ENCODE peak calls at places on chromosomes 3 and 15, in ten cellular contexts. One of them, this sample, is unnamed.

GRCh38 chr3:140529096-140529495 is 148.8 kb upstream of the TRIM42 start:
- DNase-seq in WTC11: no peak
- DNase-seq in esophagus squamous epithelium: no peak
- DNase-seq in testis: no peak
- DNase-seq in heart left ventricle: no peak
- DNase-seq in MM.1S: no peak
- DNase-seq in left ventricle myocardium inferior: no peak
- DNase-seq in IMR-90: peak; percentile 3
- DNase-seq in osteocyte: peak; percentile 91
- DNase-seq in mesothelial cell of epicardium: no peak
- DNase-seq in this sample: no peak

GRCh38 chr3:58173029-58173669 is 37.6 kb downstream of the DNASE1L3 start:
- DNase-seq in heart left ventricle: no peak
- DNase-seq in mesothelial cell of epicardium: no peak
- DNase-seq in left ventricle myocardium inferior: no peak
- DNase-seq in WTC11: no peak
- DNase-seq in IMR-90: no peak
- DNase-seq in esophagus squamous epithelium: no peak
- DNase-seq in MM.1S: no peak
- DNase-seq in testis: no peak
- DNase-seq in osteocyte: no peak
- DNase-seq in this sample: no peak

GRCh38 chr15:63088532-63089245 is 33.0 kb upstream of the LACTB start:
- DNase-seq in MM.1S: no peak
- DNase-seq in left ventricle myocardium inferior: no peak
- DNase-seq in mesothelial cell of epicardium: no peak
- DNase-seq in esophagus squamous epithelium: no peak
- DNase-seq in IMR-90: no peak
- DNase-seq in heart left ventricle: no peak
- DNase-seq in testis: no peak
- DNase-seq in osteocyte: no peak
- DNase-seq in WTC11: no peak
- DNase-seq in this sample: no peak

GRCh38 chr15:37873336-37873735 is 61.1 kb upstream of the TMCO5A start:
- DNase-seq in mesothelial cell of epicardium: no peak
- DNase-seq in testis: no peak
- DNase-seq in IMR-90: peak; percentile 41
- DNase-seq in osteocyte: no peak
- DNase-seq in WTC11: no peak
- DNase-seq in heart left ventricle: no peak
- DNase-seq in MM.1S: no peak
- DNase-seq in left ventricle myocardium inferior: no peak
- DNase-seq in esophagus squamous epithelium: no peak
- DNase-seq in this sample: no peak

GRCh38 chr3:8529197-8529637 is 27.6 kb downstream of the LMCD1 start:
- DNase-seq in testis: no peak
- DNase-seq in WTC11: no peak
- DNase-seq in mesothelial cell of epicardium: no peak
- DNase-seq in IMR-90: peak; percentile 73
- DNase-seq in esophagus squamous epithelium: no peak
- DNase-seq in MM.1S: no peak
- DNase-seq in left ventricle myocardium inferior: no peak
- DNase-seq in heart left ventricle: peak; percentile 35
- DNase-seq in osteocyte: no peak
- DNase-seq in this sample: no peak

GRCh38 chr3:45659661-45660566 is 29.3 kb upstream of the SACM1L start:
- DNase-seq in mesothelial cell of epicardium: peak; percentile 60
- DNase-seq in IMR-90: peak; percentile 97
- DNase-seq in osteocyte: peak; percentile 91
- DNase-seq in left ventricle myocardium inferior: peak; percentile 74
- DNase-seq in esophagus squamous epithelium: no peak
- DNase-seq in testis: peak; percentile 76
- DNase-seq in WTC11: peak; percentile 85
- DNase-seq in MM.1S: peak; percentile 36
- DNase-seq in heart left ventricle: peak; percentile 52
- DNase-seq in this sample: peak; percentile 79

GRCh38 chr3:79187441-79187840 is 580.4 kb downstream of the ROBO1 start:
- DNase-seq in IMR-90: no peak
- DNase-seq in esophagus squamous epithelium: no peak
- DNase-seq in mesothelial cell of epicardium: no peak
- DNase-seq in testis: no peak
- DNase-seq in WTC11: no peak
- DNase-seq in left ventricle myocardium inferior: no peak
- DNase-seq in heart left ventricle: no peak
- DNase-seq in osteocyte: no peak
- DNase-seq in MM.1S: no peak
- DNase-seq in this sample: no peak

GRCh38 chr15:100918690-100919480 is at the start of gene LRRK1:
- DNase-seq in heart left ventricle: peak; percentile 39
- DNase-seq in esophagus squamous epithelium: no peak
- DNase-seq in MM.1S: peak; percentile 48
- DNase-seq in testis: no peak
- DNase-seq in IMR-90: peak; percentile 40
- DNase-seq in mesothelial cell of epicardium: no peak
- DNase-seq in WTC11: peak; percentile 50
- DNase-seq in osteocyte: no peak
- DNase-seq in left ventricle myocardium inferior: peak; percentile 52
- DNase-seq in this sample: no peak

GRCh38 chr3:15812183-15812582 is 14.4 kb upstream of the ANKRD28 start:
- DNase-seq in heart left ventricle: no peak
- DNase-seq in left ventricle myocardium inferior: no peak
- DNase-seq in testis: no peak
- DNase-seq in osteocyte: no peak
- DNase-seq in MM.1S: peak; percentile 48
- DNase-seq in mesothelial cell of epicardium: no peak
- DNase-seq in esophagus squamous epithelium: no peak
- DNase-seq in WTC11: no peak
- DNase-seq in IMR-90: peak; percentile 36
- DNase-seq in this sample: no peak

GRCh38 chr3:173064631-173065030 is 76.4 kb downstream of the SPATA16 start:
- DNase-seq in mesothelial cell of epicardium: no peak
- DNase-seq in IMR-90: no peak
- DNase-seq in esophagus squamous epithelium: no peak
- DNase-seq in WTC11: no peak
- DNase-seq in heart left ventricle: no peak
- DNase-seq in MM.1S: no peak
- DNase-seq in left ventricle myocardium inferior: no peak
- DNase-seq in osteocyte: no peak
- DNase-seq in testis: no peak
- DNase-seq in this sample: no peak

GRCh38 chr15:89359471-89360293 is 25.1 kb upstream of the POLG start:
- DNase-seq in MM.1S: no peak
- DNase-seq in testis: no peak
- DNase-seq in WTC11: no peak
- DNase-seq in heart left ventricle: no peak
- DNase-seq in left ventricle myocardium inferior: no peak
- DNase-seq in mesothelial cell of epicardium: no peak
- DNase-seq in osteocyte: no peak
- DNase-seq in esophagus squamous epithelium: no peak
- DNase-seq in IMR-90: no peak
- DNase-seq in this sample: no peak

DNA sequence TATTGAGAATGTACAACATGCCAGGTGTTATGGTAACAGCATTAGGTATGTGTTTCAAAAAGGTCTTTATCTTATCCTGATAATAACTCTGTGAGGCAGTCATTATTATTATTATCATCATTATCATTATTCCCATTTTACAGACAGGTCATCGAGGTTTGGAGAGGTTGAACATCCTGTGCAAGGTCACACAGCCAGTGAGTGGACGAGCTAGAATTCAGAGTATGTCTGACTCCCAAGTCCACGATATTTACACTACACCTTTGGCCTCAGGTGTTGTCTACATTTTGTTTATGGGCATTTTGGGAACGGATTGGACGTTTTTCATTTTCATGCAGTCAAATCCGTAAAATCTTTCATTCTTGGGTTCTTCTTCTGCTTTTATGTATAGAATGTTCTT is 24.0 kb downstream of the GLDN start:
- DNase-seq in WTC11: no peak
- DNase-seq in osteocyte: no peak
- DNase-seq in esophagus squamous epithelium: no peak
- DNase-seq in testis: no peak
- DNase-seq in IMR-90: no peak
- DNase-seq in MM.1S: no peak
- DNase-seq in mesothelial cell of epicardium: no peak
- DNase-seq in left ventricle myocardium inferior: no peak
- DNase-seq in heart left ventricle: no peak
- DNase-seq in this sample: no peak
- TF ChIP-seq CTCF in WTC11: no peak
- TF ChIP-seq CTCF in osteocyte: no peak
- TF ChIP-seq CTCF in esophagus squamous epithelium: no peak
- TF ChIP-seq CTCF in testis: no peak
- TF ChIP-seq CTCF in IMR-90: no peak
- TF ChIP-seq CTCF in MM.1S: no peak
- TF ChIP-seq CTCF in mesothelial cell of epicardium: no peak
- TF ChIP-seq CTCF in left ventricle myocardium inferior: no peak
- TF ChIP-seq CTCF in heart left ventricle: no peak
- TF ChIP-seq CTCF in this sample: no peak

GRCh38 chr3:195259564-195260285 is 11.2 kb downstream of the XXYLT1 start:
- DNase-seq in left ventricle myocardium inferior: peak; percentile 91
- DNase-seq in testis: peak; percentile 88
- DNase-seq in IMR-90: peak; percentile 90
- DNase-seq in heart left ventricle: peak; percentile 93
- DNase-seq in osteocyte: peak; percentile 96
- DNase-seq in esophagus squamous epithelium: peak; percentile 77
- DNase-seq in MM.1S: peak; percentile 99
- DNase-seq in WTC11: peak; percentile 88
- DNase-seq in mesothelial cell of epicardium: peak; percentile 94
- DNase-seq in this sample: peak; percentile 92
- TF ChIP-seq CTCF in left ventricle myocardium inferior: peak; percentile 88
- TF ChIP-seq CTCF in testis: peak; percentile 68
- TF ChIP-seq CTCF in IMR-90: peak; percentile 94
- TF ChIP-seq CTCF in heart left ventricle: peak; percentile 15
- TF ChIP-seq CTCF in osteocyte: peak; percentile 78
- TF ChIP-seq CTCF in esophagus squamous epithelium: peak; percentile 96
- TF ChIP-seq CTCF in MM.1S: no peak
- TF ChIP-seq CTCF in WTC11: peak; percentile 85
- TF ChIP-seq CTCF in mesothelial cell of epicardium: peak; percentile 75
- TF ChIP-seq CTCF in this sample: peak; percentile 60

DNA sequence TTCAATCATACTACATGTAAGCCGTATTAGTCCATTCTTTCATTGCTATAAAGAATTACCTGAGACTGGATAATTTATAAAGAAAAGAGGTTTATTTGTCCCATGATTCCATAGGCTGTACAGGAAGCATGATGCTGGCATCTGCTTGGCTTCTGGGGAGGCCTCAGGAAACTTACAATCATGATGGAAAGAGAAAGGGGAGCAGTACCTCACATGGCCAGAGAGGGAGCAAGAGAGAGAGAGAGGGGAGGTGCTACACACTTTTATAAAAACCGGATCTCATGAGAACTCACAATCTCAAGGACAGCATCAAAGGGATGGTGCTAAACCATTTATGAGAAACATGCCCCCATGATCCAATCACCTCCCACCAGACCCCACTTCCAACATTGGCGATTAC is 14.3 kb upstream of the CLASP2 start:
- DNase-seq in esophagus squamous epithelium: no peak
- DNase-seq in heart left ventricle: no peak
- DNase-seq in left ventricle myocardium inferior: no peak
- DNase-seq in mesothelial cell of epicardium: no peak
- DNase-seq in osteocyte: no peak
- DNase-seq in WTC11: no peak
- DNase-seq in IMR-90: no peak
- DNase-seq in MM.1S: no peak
- DNase-seq in testis: no peak
- DNase-seq in this sample: no peak
- TF ChIP-seq CTCF in esophagus squamous epithelium: no peak
- TF ChIP-seq CTCF in heart left ventricle: no peak
- TF ChIP-seq CTCF in left ventricle myocardium inferior: no peak
- TF ChIP-seq CTCF in mesothelial cell of epicardium: peak; percentile 37
- TF ChIP-seq CTCF in osteocyte: peak; percentile 34
- TF ChIP-seq CTCF in WTC11: no peak
- TF ChIP-seq CTCF in IMR-90: no peak
- TF ChIP-seq CTCF in MM.1S: peak; percentile 47
- TF ChIP-seq CTCF in testis: peak; percentile 39
- TF ChIP-seq CTCF in this sample: no peak

GRCh38 chr3:10392244-10392643 is 71.3 kb upstream of the SEC13 start:
- DNase-seq in osteocyte: no peak
- DNase-seq in esophagus squamous epithelium: no peak
- DNase-seq in testis: no peak
- DNase-seq in left ventricle myocardium inferior: no peak
- DNase-seq in IMR-90: no peak
- DNase-seq in WTC11: no peak
- DNase-seq in MM.1S: no peak
- DNase-seq in heart left ventricle: no peak
- DNase-seq in mesothelial cell of epicardium: no peak
- DNase-seq in this sample: no peak
- TF ChIP-seq CTCF in osteocyte: no peak
- TF ChIP-seq CTCF in esophagus squamous epithelium: no peak
- TF ChIP-seq CTCF in testis: no peak
- TF ChIP-seq CTCF in left ventricle myocardium inferior: no peak
- TF ChIP-seq CTCF in IMR-90: peak; percentile 21
- TF ChIP-seq CTCF in WTC11: no peak
- TF ChIP-seq CTCF in MM.1S: peak; percentile 5
- TF ChIP-seq CTCF in heart left ventricle: no peak
- TF ChIP-seq CTCF in mesothelial cell of epicardium: no peak
- TF ChIP-seq CTCF in this sample: peak; percentile 22

This sample was measured in D721Med.